ENCODE peak calls at places on chromosomes 1 and 21, in five cellular contexts. D, T, F, U and W are unnamed samples.

GRCh38 chr1:94713472-94714141 is 106.5 kb upstream of the SLC44A3 start:
- DNase-seq in F (no peak), U (no peak), T (no peak), D (peak; percentile 24), W (no peak)

GRCh38 chr1:26336477-26337205 is 17.3 kb downstream of the CRYBG2 start:
- DNase-seq in D (peak; percentile 89), T (peak; percentile 92), U (peak; percentile 85), F (peak; percentile 93), W (peak; percentile 66)

GRCh38 chr1:65813956-65814355 is 21.3 kb downstream of the PDE4B start:
- DNase-seq in F (peak; percentile 59), T (no peak), U (no peak), D (no peak), W (no peak)

GRCh38 chr21:36437745-36438128 is 42.2 kb downstream of the CLDN14 start:
- DNase-seq in U (no peak), D (no peak), T (no peak), F (no peak), W (no peak)

GRCh38 chr1:85464497-85465098 is 361 bp downstream of the DDAH1 start:
- DNase-seq in D (peak; percentile 72), F (peak; percentile 63), T (peak; percentile 65), U (no peak), W (no peak)

GRCh38 chr21:34882719-34883131 is 166.4 kb downstream of the RUNX1 start:
- DNase-seq in U (no peak), T (no peak), D (peak; percentile 47), F (no peak), W (no peak)

GRCh38 chr1:116997011-116997410 is 4.5 kb upstream of the CD101 start:
- DNase-seq in T (no peak), U (no peak), D (no peak), F (no peak), W (no peak)

GRCh38 chr1:26317612-26318337 is at the start of gene CD52:
- DNase-seq in U (peak; percentile 61), T (peak; percentile 21), D (peak; percentile 79), F (no peak), W (no peak)

GRCh38 chr1:223628233-223628632 is 37.3 kb downstream of the CAPN8 start:
- DNase-seq in F (peak; percentile 34), T (peak; percentile 36), D (peak; percentile 46), U (peak; percentile 12), W (no peak)

GRCh38 chr1:183694035-183694434 is 40.9 kb upstream of the APOBEC4 start:
- DNase-seq in F (no peak), D (no peak), T (no peak), U (no peak), W (no peak)

GRCh38 chr1:190367200-190367599 is 110.5 kb downstream of the BRINP3 start:
- DNase-seq in D (no peak), F (no peak), U (no peak), T (no peak), W (no peak)